ENCODE peak calls at places on chromosomes 12 and 14, in ten cellular contexts. U is A549; T is colonic mucosa; O is astrocyte of the spinal cord; M is non-pigmented ciliary epithelial cell; Z is stimulated activated CD8-positive, alpha-beta memory T cell treated with anti-CD3 and anti-CD28 coated beads, Interleukin-7, amount 100 ng/mL, for 24 hours; N is Daoy; B is mucosa of descending colon; V is cardiac fibroblast; S is A172. C is an unnamed sample.

GRCh38 chr14:55103005-55103640 is 25.9 kb upstream of the LGALS3 start:
- DNase-seq in U (peak), T (peak), O (peak), M (peak), Z (no peak), N (peak), B (peak), V (peak), S (peak), C (peak)

GRCh38 chr14:69387311-69387710 is 10.8 kb downstream of the ERH start:
- DNase-seq in U (no peak), T (no peak), O (peak), M (no peak), Z (no peak), N (no peak), B (no peak), V (no peak), S (no peak), C (no peak)

GRCh38 chr14:83133986-83134664 is 1600.5 kb upstream of the SEL1L start:
- DNase-seq in U (no peak), T (no peak), O (no peak), M (no peak), Z (no peak), N (no peak), B (no peak), V (no peak), S (no peak), C (no peak)

GRCh38 chr14:25048170-25049126 is 1.5 kb downstream of the STXBP6 start:
- DNase-seq in U (no peak), T (peak), O (peak), M (no peak), Z (no peak), N (peak), B (no peak), V (peak), S (no peak), C (peak)

GRCh38 chr12:89461190-89461589 is 63.4 kb downstream of the GALNT4 start:
- DNase-seq in U (no peak), T (no peak), O (peak), M (no peak), Z (no peak), N (no peak), B (no peak), V (peak), S (no peak), C (no peak)

GRCh38 chr12:112275211-112275610 is 107.0 kb downstream of the HECTD4 start:
- DNase-seq in U (no peak), T (peak), O (no peak), M (no peak), Z (no peak), N (no peak), B (no peak), V (no peak), S (no peak), C (no peak)

GRCh38 chr12:100173111-100173510 is 27.5 kb upstream of the ACTR6 start:
- DNase-seq in U (no peak), T (no peak), O (no peak), M (no peak), Z (no peak), N (no peak), B (no peak), V (no peak), S (no peak), C (no peak)

GRCh38 chr12:23947395-23947794 is 2.1 kb downstream of the SOX5 start:
- DNase-seq in U (no peak), T (no peak), O (no peak), M (no peak), Z (no peak), N (no peak), B (no peak), V (no peak), S (no peak), C (no peak)

GRCh38 chr14:59305836-59306555 is 117.5 kb downstream of the DAAM1 start:
- DNase-seq in U (no peak), T (no peak), O (peak), M (no peak), Z (no peak), N (no peak), B (no peak), V (peak), S (peak), C (peak)

GRCh38 chr12:88579572-88579940 is 715 bp downstream of the KITLG start:
- DNase-seq in U (peak), T (peak), O (peak), M (no peak), Z (no peak), N (peak), B (peak), V (no peak), S (no peak), C (peak)

GRCh38 chr12:68932701-68933563 is at the start of gene CPM:
- DNase-seq in U (peak), T (peak), O (no peak), M (no peak), Z (peak), N (peak), B (peak), V (peak), S (no peak), C (peak)

GRCh38 chr12:15827136-15827535 is 37.9 kb upstream of the EPS8 start:
- DNase-seq in U (no peak), T (no peak), O (no peak), M (no peak), Z (no peak), N (no peak), B (no peak), V (no peak), S (no peak), C (no peak)

GRCh38 chr12:129949652-129950051 is 45.8 kb upstream of the TMEM132D start:
- DNase-seq in U (no peak), T (no peak), O (no peak), M (no peak), Z (no peak), N (no peak), B (no peak), V (no peak), S (no peak), C (no peak)

GRCh38 chr14:35213869-35214387 is 78.3 kb upstream of the PSMA6 start:
- DNase-seq in U (peak), T (no peak), O (peak), M (no peak), Z (no peak), N (peak), B (no peak), V (peak), S (peak), C (peak)

GRCh38 chr12:34233618-34234017 is 211.3 kb downstream of the ALG10 start:
- DNase-seq in U (no peak), T (no peak), O (no peak), M (no peak), Z (no peak), N (no peak), B (no peak), V (no peak), S (no peak), C (no peak)

GRCh38 chr12:132593521-132593920 is 16.9 kb downstream of the LRCOL1 start:
- DNase-seq in U (no peak), T (no peak), O (no peak), M (no peak), Z (no peak), N (no peak), B (peak), V (no peak), S (no peak), C (no peak)